ENCODE peak calls at places on chromosomes 11 and 22, in seven cellular contexts. V, Q, J, I, S, G and W are unnamed samples.

GRCh38 chr11:9922806-9923205 is 258.9 kb downstream of the SWAP70 start:
- DNase-seq in V (no peak), Q (no peak), J (no peak), I (no peak), S (no peak), G (no peak), W (no peak)

GRCh38 chr11:50170115-50170514 is 137.4 kb downstream of the OR4C45 start:
- DNase-seq in V (no peak), Q (no peak), J (no peak), I (no peak), S (no peak), G (no peak), W (no peak)

GRCh38 chr11:129277216-129277838 is 85.2 kb upstream of the ARHGAP32 start:
- DNase-seq in V (no peak), Q (no peak), J (no peak), I (no peak), S (no peak), G (no peak), W (no peak)

GRCh38 chr11:26834601-26835000 is 112.7 kb upstream of the SLC5A12 start:
- DNase-seq in V (no peak), Q (no peak), J (no peak), I (no peak), S (no peak), G (no peak), W (no peak)

GRCh38 chr11:107224836-107225235 is 206.6 kb upstream of the GUCY1A2 start:
- DNase-seq in V (no peak), Q (no peak), J (no peak), I (no peak), S (no peak), G (no peak), W (no peak)

GRCh38 chr22:26783886-26784285 is 126.5 kb downstream of the MIAT start:
- DNase-seq in V (no peak), Q (no peak), J (no peak), I (no peak), S (no peak), G (no peak), W (no peak)

GRCh38 chr11:78256962-78257361 is 68.2 kb downstream of the USP35 start:
- DNase-seq in V (peak; percentile 80), Q (peak; percentile 26), J (no peak), I (peak; percentile 83), S (no peak), G (no peak), W (peak; percentile 66)

GRCh38 chr11:123233280-123233977 is 38.4 kb upstream of the CLMP start:
- DNase-seq in V (no peak), Q (no peak), J (no peak), I (no peak), S (no peak), G (no peak), W (no peak)

GRCh38 chr11:104221455-104221854 is 57.5 kb upstream of the PDGFD start:
- DNase-seq in V (no peak), Q (no peak), J (no peak), I (no peak), S (no peak), G (no peak), W (no peak)

GRCh38 chr11:70471254-70471653 is 72.9 kb downstream of the CTTN start:
- DNase-seq in V (no peak), Q (no peak), J (peak; percentile 56), I (no peak), S (no peak), G (peak; percentile 23), W (no peak)

GRCh38 chr11:34191592-34191991 is 86.2 kb downstream of the NAT10 start:
- DNase-seq in V (no peak), Q (no peak), J (no peak), I (no peak), S (no peak), G (no peak), W (no peak)

GRCh38 chr22:50251472-50252054 is 498 bp upstream of the HDAC10 start:
- DNase-seq in V (no peak), Q (no peak), J (no peak), I (no peak), S (no peak), G (no peak), W (no peak)

GRCh38 chr11:45021001-45021400 is 70.3 kb upstream of the TP53I11 start:
- DNase-seq in V (no peak), Q (no peak), J (no peak), I (no peak), S (no peak), G (no peak), W (no peak)

GRCh38 chr22:44452531-44453420 is 45.3 kb downstream of the RTL6 start:
- DNase-seq in V (no peak), Q (no peak), J (no peak), I (no peak), S (no peak), G (no peak), W (no peak)

GRCh38 chr11:94647926-94648325 is 80.8 kb downstream of the PIWIL4 start:
- DNase-seq in V (no peak), Q (no peak), J (peak; percentile 40), I (no peak), S (no peak), G (no peak), W (no peak)

GRCh38 chr22:29748248-29748893 is 18.4 kb downstream of the ZMAT5 start:
- DNase-seq in V (no peak), Q (no peak), J (no peak), I (no peak), S (no peak), G (no peak), W (no peak)

GRCh38 chr22:46961591-46962290 is 199.3 kb downstream of the TBC1D22A start:
- DNase-seq in V (no peak), Q (no peak), J (no peak), I (no peak), S (no peak), G (no peak), W (no peak)

GRCh38 chr11:115409691-115410220 is 94.5 kb downstream of the CADM1 start:
- DNase-seq in V (no peak), Q (no peak), J (peak; percentile 69), I (peak; percentile 15), S (no peak), G (no peak), W (no peak)

GRCh38 chr22:36083056-36083455 is 54.4 kb upstream of the RBFOX2 start:
- DNase-seq in V (no peak), Q (no peak), J (no peak), I (no peak), S (no peak), G (no peak), W (no peak)

GRCh38 chr22:39007177-39007576 is 6.9 kb upstream of the APOBEC3C start:
- DNase-seq in V (no peak), Q (no peak), J (no peak), I (no peak), S (no peak), G (no peak), W (no peak)

GRCh38 chr11:102168483-102168882 is 58.2 kb downstream of the YAP1 start:
- DNase-seq in V (no peak), Q (no peak), J (no peak), I (no peak), S (no peak), G (no peak), W (no peak)

GRCh38 chr11:44622721-44623258 is 57.3 kb downstream of the CD82 start:
- DNase-seq in V (no peak), Q (no peak), J (no peak), I (no peak), S (no peak), G (no peak), W (no peak)

GRCh38 chr22:20116951-20117645 is at the start of gene TRMT2A:
- DNase-seq in V (peak; percentile 99), Q (peak; percentile 94), J (peak; percentile 99), I (peak; percentile 99), S (peak; percentile 69), G (peak; percentile 97), W (peak; percentile 96)
- TF ChIP-seq CTCF in V (peak; percentile 32), Q (no peak), J (peak; percentile 23), I (no peak), S (peak; percentile 27), G (no peak), W (peak; percentile 10)

GRCh38 chr11:122044086-122044485 is 71.9 kb downstream of the BLID start:
- DNase-seq in V (no peak), Q (no peak), J (no peak), I (no peak), S (no peak), G (no peak), W (no peak)
- H3K4me1 ChIP-seq in V (no peaks in the 10 kb centered on the region), Q (no peaks in the 10 kb centered on the region), J (no peaks in the 10 kb centered on the region), I (no peaks in the 10 kb centered on the region), S (peaks cover 24% of the 10 kb centered on the region), G (no peaks in the 10 kb centered on the region), W (peaks cover 16% of the 10 kb centered on the region)

GRCh38 chr22:23856721-23857605 is 712 bp upstream of the SLC2A11 start:
- DNase-seq in V (no peak), Q (no peak), J (peak; percentile 63), I (peak; percentile 55), S (no peak), G (no peak), W (no peak)

GRCh38 chr22:23857606-23858483 is at the start of gene SLC2A11:
- DNase-seq in V (peak; percentile 99), Q (peak; percentile 94), J (peak; percentile 96), I (peak; percentile 98), S (peak; percentile 72), G (peak; percentile 92), W (peak; percentile 89)

GRCh38 chr22:23859201-23859600 is 1.5 kb downstream of the SLC2A11 start:
- DNase-seq in V (no peak), Q (no peak), J (no peak), I (peak; percentile 71), S (no peak), G (no peak), W (no peak)

GRCh38 chr22:23858484-23858815 is 775 bp downstream of the SLC2A11 start:
- DNase-seq in V (no peak), Q (no peak), J (no peak), I (no peak), S (no peak), G (no peak), W (no peak)

GRCh38 chr22:23862103-23862502 is 4.4 kb downstream of the SLC2A11 start:
- DNase-seq in V (peak; percentile 42), Q (no peak), J (peak; percentile 65), I (peak; percentile 62), S (no peak), G (peak; percentile 32), W (no peak)
- TF ChIP-seq CTCF in V (peak; percentile 39), Q (peak; percentile 55), J (peak; percentile 67), I (peak; percentile 13), S (peak; percentile 85), G (peak; percentile 80), W (peak; percentile 32)

GRCh38 chr11:57647368-57647767 is 2.3 kb downstream of the YPEL4 start:
- DNase-seq in V (no peak), Q (no peak), J (peak; percentile 46), I (no peak), S (no peak), G (no peak), W (no peak)

GRCh38 chr11:57647960-57648776 is 1.5 kb downstream of the YPEL4 start:
- DNase-seq in V (peak; percentile 65), Q (no peak), J (peak; percentile 47), I (no peak), S (no peak), G (no peak), W (no peak)

GRCh38 chr11:57645716-57646085 is 4.0 kb downstream of the YPEL4 start:
- DNase-seq in V (no peak), Q (no peak), J (no peak), I (no peak), S (no peak), G (no peak), W (no peak)

GRCh38 chr11:57646221-57646620 is 3.5 kb downstream of the YPEL4 start:
- DNase-seq in V (peak; percentile 65), Q (no peak), J (no peak), I (no peak), S (no peak), G (no peak), W (no peak)

GRCh38 chr11:57646756-57647303 is 2.9 kb downstream of the YPEL4 start:
- DNase-seq in V (no peak), Q (no peak), J (no peak), I (no peak), S (no peak), G (no peak), W (no peak)
- H3K4me1 ChIP-seq in V (peaks cover 61% of the 10 kb centered on the region), Q (peaks cover 18% of the 10 kb centered on the region), J (peaks cover 35% of the 10 kb centered on the region), I (peaks cover 26% of the 10 kb centered on the region), S (peaks cover 41% of the 10 kb centered on the region), G (peaks cover 25% of the 10 kb centered on the region), W (peaks cover 19% of the 10 kb centered on the region)